ENCODE peak calls at places on chromosome X, in five cellular contexts. T is mesenchymal stem cell, U is H9, C is trophoblast cell, R is H1. L is an unnamed sample.

GRCh38 chrX:53223068-53223693 is 1.8 kb downstream of the KDM5C start:
- DNase-seq in T (no peak), U (no peak), C (no peak), R (no peak), L (no peak)

GRCh38 chrX:75522565-75523411 is at the start of gene ZDHHC15:
- DNase-seq in T (no peak), U (peak), C (peak), R (peak), L (peak)

GRCh38 chrX:87064522-87064921 is 453.1 kb upstream of the KLHL4 start:
- DNase-seq in T (no peak), U (no peak), C (no peak), R (no peak), L (no peak)

GRCh38 chrX:70508296-70508911 is 63.8 kb downstream of the DLG3 start:
- DNase-seq in T (peak), U (peak), C (no peak), R (no peak), L (no peak)

GRCh38 chrX:2471641-2472040 is 29.1 kb downstream of the DHRSX start:
- DNase-seq in T (no peak), U (no peak), C (no peak), R (no peak), L (no peak)

GRCh38 chrX:151396042-151396826 is 772 bp upstream of the VMA21 start:
- DNase-seq in T (peak), U (no peak), C (peak), R (no peak), L (no peak)

GRCh38 chrX:54843050-54843449 is 35.5 kb downstream of the MAGED2 start:
- DNase-seq in T (no peak), U (no peak), C (no peak), R (no peak), L (no peak)

GRCh38 chrX:15605233-15605632 is 4.5 kb upstream of the ACE2 start:
- DNase-seq in T (no peak), U (no peak), C (no peak), R (no peak), L (no peak)

GRCh38 chrX:123959281-123960063 is 2.0 kb upstream of the STAG2 start:
- DNase-seq in T (peak), U (no peak), C (peak), R (no peak), L (peak)

GRCh38 chrX:47483310-47484268 is 567 bp upstream of the ZNF41 start:
- DNase-seq in T (peak), U (no peak), C (peak), R (no peak), L (no peak)

GRCh38 chrX:109774706-109775105 is 41.6 kb upstream of the ACSL4 start:
- DNase-seq in T (peak), U (no peak), C (peak), R (no peak), L (no peak)

GRCh38 chrX:12950851-12951589 is 23.9 kb upstream of the TMSB4X start:
- DNase-seq in T (no peak), U (peak), C (peak), R (no peak), L (no peak)

GRCh38 chrX:40174594-40175415 is 77.0 kb upstream of the BCOR start:
- DNase-seq in T (peak), U (peak), C (peak), R (peak), L (no peak)

GRCh38 chrX:123217077-123217476 is 33.0 kb downstream of the GRIA3 start:
- DNase-seq in T (peak), U (no peak), C (no peak), R (no peak), L (no peak)

GRCh38 chrX:139831689-139832456 is 101.0 kb downstream of the ATP11C start:
- DNase-seq in T (peak), U (no peak), C (no peak), R (no peak), L (no peak)

GRCh38 chrX:8748855-8749254 is 16.9 kb upstream of the ANOS1 start:
- DNase-seq in T (peak), U (no peak), C (peak), R (no peak), L (no peak)

GRCh38 chrX:40096395-40097091 is 1.2 kb downstream of the BCOR start:
- DNase-seq in T (peak), U (peak), C (peak), R (no peak), L (no peak)

GRCh38 chrX:138925330-138925729 is 213.8 kb upstream of the FGF13 start:
- DNase-seq in T (peak), U (no peak), C (peak), R (no peak), L (no peak)

GRCh38 chrX:69218407-69218806 is 53.2 kb upstream of the PJA1 start:
- DNase-seq in T (no peak), U (no peak), C (peak), R (no peak), L (no peak)

GRCh38 chrX:15059488-15059887 is 186.3 kb downstream of the MOSPD2 start:
- DNase-seq in T (peak), U (no peak), C (no peak), R (no peak), L (no peak)

GRCh38 chrX:16934212-16934611 is 12.2 kb upstream of the REPS2 start:
- DNase-seq in T (no peak), U (no peak), C (no peak), R (no peak), L (no peak)

GRCh38 chrX:74351760-74352159 is 47.8 kb downstream of the ZCCHC13 start:
- DNase-seq in T (peak), U (no peak), C (no peak), R (no peak), L (no peak)

DNA sequence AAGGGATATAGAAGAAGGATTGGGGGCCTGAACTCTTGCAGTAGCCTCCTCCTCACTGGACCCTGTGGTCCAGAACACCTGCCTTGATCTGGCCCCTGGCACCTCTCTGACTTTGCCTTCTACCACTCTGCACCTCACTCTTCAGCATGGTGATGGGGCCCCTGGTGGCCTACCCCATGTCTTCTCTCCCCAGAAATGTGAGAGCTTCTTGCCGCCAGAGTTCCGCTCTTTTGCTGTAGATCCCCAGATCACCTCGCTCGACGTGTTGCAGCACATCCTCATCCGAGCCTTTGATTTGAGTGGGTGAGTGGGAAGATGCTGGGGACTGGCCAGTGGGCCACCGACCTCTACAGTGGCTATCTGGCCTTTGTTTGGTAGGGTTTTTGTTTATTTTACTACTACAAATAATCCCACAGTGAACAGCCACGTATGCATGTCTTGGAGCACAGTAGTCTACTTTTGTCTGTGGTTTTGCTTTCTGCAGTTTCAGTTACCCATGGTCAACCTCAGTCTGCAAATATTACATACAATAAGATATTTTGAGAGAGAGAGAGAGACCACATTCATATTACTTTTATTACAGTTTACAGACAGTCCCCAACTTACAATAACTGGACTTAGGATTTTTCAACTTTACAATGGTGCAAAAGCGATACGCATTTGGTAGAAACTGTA is 1.8 kb downstream of the TBC1D25 start:
- DNase-seq in T (no peak), U (no peak), C (no peak), R (no peak), L (no peak)
- H2BK120ac ChIP-seq in T (no peak), U (no peak), C (no peak), R (no peak), L (no peak)

GRCh38 chrX:35726176-35726575 is 72.0 kb upstream of the MAGEB16 start:
- DNase-seq in T (peak), U (no peak), C (peak), R (no peak), L (no peak)

DNA sequence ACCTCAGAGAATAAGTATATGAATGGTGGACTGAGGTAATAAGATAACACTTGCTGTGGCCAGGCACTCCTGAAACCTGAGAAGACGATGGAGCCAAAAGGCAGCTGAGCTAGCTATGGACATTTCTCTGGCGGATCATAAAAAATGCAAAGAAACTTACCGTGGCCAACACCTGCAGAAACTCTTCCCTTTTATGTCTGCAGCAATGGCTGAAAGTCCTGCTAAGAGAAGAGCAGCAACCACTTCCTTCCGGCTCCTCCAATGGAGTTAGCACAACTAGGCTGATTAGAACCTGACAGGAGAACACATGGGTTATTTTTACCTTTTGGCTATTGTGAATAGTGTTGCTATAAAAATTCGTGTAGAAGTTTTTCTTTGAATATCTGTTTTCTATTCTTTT is 76.0 kb upstream of the MAGEB16 start:
- DNase-seq in T (no peak), U (no peak), C (no peak), R (no peak), L (no peak)
- H2BK12ac ChIP-seq in T (no peak), U (no peak), C (no peak), R (no peak), L (no peak)

GRCh38 chrX:9955506-9955905 is 11.7 kb upstream of the CLDN34 start:
- DNase-seq in T (peak), U (no peak), C (peak), R (no peak), L (no peak)

GRCh38 chrX:9961750-9962149 is 5.4 kb upstream of the CLDN34 start:
- DNase-seq in T (no peak), U (no peak), C (no peak), R (no peak), L (no peak)

GRCh38 chrX:9958183-9958582 is 9.0 kb upstream of the CLDN34 start:
- DNase-seq in T (no peak), U (no peak), C (no peak), R (no peak), L (no peak)

GRCh38 chrX:9953396-9953795 is 13.8 kb upstream of the CLDN34 start:
- DNase-seq in T (no peak), U (no peak), C (no peak), R (no peak), L (no peak)

DNA sequence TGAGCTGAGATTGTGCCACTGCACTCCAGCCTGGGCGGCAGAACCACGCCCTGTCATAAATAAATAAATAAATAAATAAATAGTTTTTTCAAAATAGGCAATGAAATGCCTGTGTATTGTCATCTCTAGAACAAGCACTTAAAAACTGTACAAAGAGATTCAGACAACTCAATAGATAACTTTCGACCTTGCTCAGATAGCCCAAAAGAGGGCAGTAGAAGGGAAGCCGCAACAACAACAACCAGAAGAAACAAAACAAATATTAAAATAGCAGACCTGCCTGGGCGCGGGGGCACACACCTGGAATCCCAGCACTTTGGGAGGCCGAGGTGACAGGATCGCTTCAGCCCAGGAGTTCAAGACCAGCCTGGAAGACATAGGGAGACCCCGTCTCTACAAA is 9.4 kb upstream of the CLDN34 start:
- DNase-seq in T (no peak), U (no peak), C (no peak), R (no peak), L (no peak)
- H2BK120ac ChIP-seq in T (no peak), U (no peak), C (no peak), R (no peak), L (no peak)

DNA sequence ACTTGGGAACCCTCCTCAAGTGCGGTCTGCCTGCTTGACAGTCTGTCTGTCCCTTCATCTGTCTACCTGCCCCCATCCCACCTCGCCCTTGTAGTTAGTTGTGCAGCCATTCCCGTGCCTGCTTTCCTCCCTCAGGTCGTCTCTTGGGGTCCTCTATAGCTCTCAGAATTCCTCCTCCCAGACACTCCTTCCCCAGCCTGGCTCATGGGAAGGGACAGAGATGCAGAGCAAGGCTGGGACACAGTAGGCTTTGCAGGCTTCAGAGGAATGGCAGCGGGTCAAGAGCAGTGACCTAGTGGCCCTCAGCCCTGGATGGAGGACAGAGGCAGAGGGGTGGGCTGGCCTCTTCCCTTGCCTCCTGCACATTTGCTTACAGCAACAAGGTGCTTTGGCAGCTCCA is 18.3 kb downstream of the TMEM31 start:
- DNase-seq in T (no peak), U (no peak), C (no peak), R (no peak), L (no peak)
- H2BK12ac ChIP-seq in T (no peak), U (no peak), C (peak), R (peak), L (no peak)

DNA sequence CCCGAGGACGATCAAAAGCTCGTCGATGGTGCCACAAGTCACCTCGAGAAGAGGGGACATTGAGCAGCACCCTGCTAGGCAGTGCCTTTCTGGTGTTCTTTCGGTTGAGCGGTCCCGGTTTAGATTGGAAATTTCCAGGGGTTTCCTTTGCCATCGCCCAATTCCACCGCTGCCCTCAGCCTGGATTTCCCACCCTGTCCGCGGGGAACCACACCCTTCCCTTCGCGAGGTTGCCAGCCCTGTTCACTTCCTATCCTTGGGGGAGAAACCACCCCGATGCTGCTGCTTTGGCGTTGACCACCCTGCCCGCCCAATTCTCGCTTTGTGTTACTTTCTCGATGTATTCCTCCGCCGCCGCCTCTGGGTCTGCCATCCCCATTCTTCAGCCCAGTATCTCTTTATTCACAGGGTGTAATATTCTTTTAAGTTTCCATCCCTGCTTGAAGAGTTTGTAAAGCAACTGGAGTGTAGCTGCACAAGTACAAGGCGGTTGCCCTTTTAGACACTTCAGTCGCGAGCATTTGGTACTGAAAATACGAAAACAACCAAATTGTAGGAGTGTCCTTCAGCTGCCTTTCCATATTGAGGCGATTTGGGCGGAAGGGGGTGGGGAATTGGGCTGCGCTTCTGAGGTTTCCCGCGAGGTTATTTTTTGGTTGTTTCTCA is 1.1 kb downstream of the OGT start:
- DNase-seq in T (peak), U (peak), C (peak), R (peak), L (peak)
- H2BK120ac ChIP-seq in T (no peak), U (no peak), C (peak), R (no peak), L (no peak)

GRCh38 chrX:132257116-132257515 is 37.9 kb upstream of the RAP2C start:
- DNase-seq in T (no peak), U (no peak), C (no peak), R (no peak), L (no peak)

GRCh38 chrX:132263127-132263526 is 43.9 kb upstream of the RAP2C start:
- DNase-seq in T (no peak), U (no peak), C (no peak), R (no peak), L (no peak)

DNA sequence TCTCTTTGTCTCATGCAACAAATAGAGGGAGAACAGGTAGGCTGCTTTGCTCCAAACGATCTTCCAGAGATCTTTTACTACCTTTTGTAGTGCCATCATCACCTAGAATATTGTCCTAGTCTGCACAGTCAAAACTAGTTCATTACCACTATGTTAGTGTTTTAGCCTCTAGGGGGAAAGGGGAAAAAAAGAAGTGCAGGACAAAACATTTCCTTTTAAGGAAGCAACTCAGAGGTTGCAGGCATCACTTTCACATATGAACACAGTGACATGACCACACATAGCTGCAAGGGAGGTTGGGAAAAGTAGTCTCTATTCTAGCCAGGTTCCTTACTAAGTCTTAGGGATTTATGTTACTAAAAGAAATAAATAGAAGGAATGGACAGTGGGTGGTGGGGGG is 39.3 kb upstream of the RAP2C start:
- DNase-seq in T (no peak), U (no peak), C (no peak), R (no peak), L (no peak)
- H2BK12ac ChIP-seq in T (no peak), U (no peak), C (no peak), R (no peak), L (no peak)

GRCh38 chrX:9845574-9845948 is 59.3 kb downstream of the SHROOM2 start:
- DNase-seq in T (peak), U (no peak), C (peak), R (no peak), L (no peak)

GRCh38 chrX:9846631-9847030 is 60.4 kb downstream of the SHROOM2 start:
- DNase-seq in T (no peak), U (no peak), C (peak), R (no peak), L (no peak)

GRCh38 chrX:9851890-9852289 is 65.7 kb downstream of the SHROOM2 start:
- DNase-seq in T (no peak), U (no peak), C (peak), R (no peak), L (no peak)

GRCh38 chrX:9847071-9847470 is 60.8 kb downstream of the SHROOM2 start:
- DNase-seq in T (peak), U (no peak), C (peak), R (no peak), L (no peak)

GRCh38 chrX:9848718-9849481 is 62.7 kb downstream of the SHROOM2 start:
- DNase-seq in T (no peak), U (no peak), C (no peak), R (no peak), L (no peak)
- H2BK120ac ChIP-seq in T (no peak), U (no peak), C (peak), R (no peak), L (no peak)

GRCh38 chrX:20228245-20228644 is 38.5 kb downstream of the RPS6KA3 start:
- DNase-seq in T (no peak), U (no peak), C (no peak), R (no peak), L (no peak)
- H2BK12ac ChIP-seq in T (no peak), U (no peak), C (no peak), R (no peak), L (no peak)

GRCh38 chrX:38275615-38276014 is 51.7 kb downstream of the RPGR start:
- DNase-seq in T (peak), U (no peak), C (peak), R (no peak), L (no peak)

GRCh38 chrX:38277136-38277535 is 50.2 kb downstream of the RPGR start:
- DNase-seq in T (no peak), U (no peak), C (peak), R (no peak), L (no peak)

GRCh38 chrX:38273453-38273852 is 52.8 kb upstream of the SRPX start:
- DNase-seq in T (peak), U (no peak), C (no peak), R (no peak), L (no peak)

GRCh38 chrX:38276089-38276488 is 51.2 kb downstream of the RPGR start:
- DNase-seq in T (no peak), U (no peak), C (peak), R (no peak), L (no peak)

GRCh38 chrX:38271154-38271716 is 50.6 kb upstream of the SRPX start:
- DNase-seq in T (no peak), U (no peak), C (no peak), R (no peak), L (no peak)
- H2BK120ac ChIP-seq in T (no peak), U (no peak), C (no peak), R (no peak), L (no peak)

L was measured in neuronal stem cell.